ENCODE peak calls at places on chromosomes 6 and 20, in five cellular contexts. One of them, this sample, is unnamed.

GRCh38 chr6:139308936-139309603 is 17.3 kb upstream of the TXLNB start:
- DNase-seq in right lobe of liver: peak; percentile 54
- DNase-seq in activated B cell treated with CpG ODN at 0.5 μM for 24 hours: no peak
- DNase-seq in AG09319: no peak
- DNase-seq in prostate gland: no peak
- DNase-seq in this sample: no peak

GRCh38 chr20:36405255-36405654 is 99.1 kb downstream of the DLGAP4 start:
- DNase-seq in right lobe of liver: no peak
- DNase-seq in activated B cell treated with CpG ODN at 0.5 μM for 24 hours: no peak
- DNase-seq in AG09319: no peak
- DNase-seq in prostate gland: no peak
- DNase-seq in this sample: no peak

GRCh38 chr6:27545271-27546046 is 72.6 kb upstream of the ZNF184 start:
- DNase-seq in right lobe of liver: no peak
- DNase-seq in activated B cell treated with CpG ODN at 0.5 μM for 24 hours: no peak
- DNase-seq in AG09319: no peak
- DNase-seq in prostate gland: no peak
- DNase-seq in this sample: no peak

GRCh38 chr6:20211941-20212391 is 303 bp downstream of the MBOAT1 start:
- DNase-seq in right lobe of liver: peak; percentile 70
- DNase-seq in activated B cell treated with CpG ODN at 0.5 μM for 24 hours: peak; percentile 36
- DNase-seq in AG09319: no peak
- DNase-seq in prostate gland: peak; percentile 54
- DNase-seq in this sample: peak; percentile 72

GRCh38 chr6:4030672-4031071 is 48.3 kb downstream of the FAM217A start:
- DNase-seq in right lobe of liver: no peak
- DNase-seq in activated B cell treated with CpG ODN at 0.5 μM for 24 hours: no peak
- DNase-seq in AG09319: no peak
- DNase-seq in prostate gland: no peak
- DNase-seq in this sample: no peak

GRCh38 chr20:61387204-61387958 is 135.3 kb downstream of the CDH4 start:
- DNase-seq in right lobe of liver: no peak
- DNase-seq in activated B cell treated with CpG ODN at 0.5 μM for 24 hours: no peak
- DNase-seq in AG09319: peak; percentile 15
- DNase-seq in prostate gland: peak; percentile 39
- DNase-seq in this sample: no peak

GRCh38 chr20:35271904-35272303 is 6.0 kb downstream of the MMP24OS start:
- DNase-seq in right lobe of liver: no peak
- DNase-seq in activated B cell treated with CpG ODN at 0.5 μM for 24 hours: no peak
- DNase-seq in AG09319: no peak
- DNase-seq in prostate gland: no peak
- DNase-seq in this sample: no peak

GRCh38 chr20:20480689-20481088 is 112.8 kb downstream of the INSM1 start:
- DNase-seq in right lobe of liver: no peak
- DNase-seq in activated B cell treated with CpG ODN at 0.5 μM for 24 hours: no peak
- DNase-seq in AG09319: peak; percentile 56
- DNase-seq in prostate gland: no peak
- DNase-seq in this sample: no peak

GRCh38 chr6:53691667-53692133 is 26.1 kb upstream of the KLHL31 start:
- DNase-seq in right lobe of liver: no peak
- DNase-seq in activated B cell treated with CpG ODN at 0.5 μM for 24 hours: no peak
- DNase-seq in AG09319: no peak
- DNase-seq in prostate gland: no peak
- DNase-seq in this sample: no peak

GRCh38 chr20:57654363-57654997 is 34.3 kb upstream of the ZBP1 start:
- DNase-seq in right lobe of liver: peak; percentile 31
- DNase-seq in activated B cell treated with CpG ODN at 0.5 μM for 24 hours: peak; percentile 55
- DNase-seq in AG09319: peak; percentile 25
- DNase-seq in prostate gland: peak; percentile 55
- DNase-seq in this sample: peak; percentile 71

GRCh38 chr20:16007978-16008377 is 565.3 kb downstream of the KIF16B start:
- DNase-seq in right lobe of liver: no peak
- DNase-seq in activated B cell treated with CpG ODN at 0.5 μM for 24 hours: no peak
- DNase-seq in AG09319: no peak
- DNase-seq in prostate gland: no peak
- DNase-seq in this sample: no peak

GRCh38 chr6:14707971-14708465 is 537.9 kb upstream of the JARID2 start:
- DNase-seq in right lobe of liver: no peak
- DNase-seq in activated B cell treated with CpG ODN at 0.5 μM for 24 hours: no peak
- DNase-seq in AG09319: no peak
- DNase-seq in prostate gland: no peak
- DNase-seq in this sample: no peak

GRCh38 chr20:61660559-61660958 is 405.1 kb downstream of the TAF4 start:
- DNase-seq in right lobe of liver: no peak
- DNase-seq in activated B cell treated with CpG ODN at 0.5 μM for 24 hours: no peak
- DNase-seq in AG09319: no peak
- DNase-seq in prostate gland: no peak
- DNase-seq in this sample: no peak

GRCh38 chr6:54715990-54716389 is 130.6 kb upstream of the FAM83B start:
- DNase-seq in right lobe of liver: no peak
- DNase-seq in activated B cell treated with CpG ODN at 0.5 μM for 24 hours: no peak
- DNase-seq in AG09319: no peak
- DNase-seq in prostate gland: no peak
- DNase-seq in this sample: no peak

GRCh38 chr20:56941101-56941686 is 312.1 kb downstream of the TFAP2C start:
- DNase-seq in right lobe of liver: no peak
- DNase-seq in activated B cell treated with CpG ODN at 0.5 μM for 24 hours: no peak
- DNase-seq in AG09319: no peak
- DNase-seq in prostate gland: no peak
- DNase-seq in this sample: no peak

GRCh38 chr6:49336514-49337131 is 126.4 kb downstream of the MMUT start:
- DNase-seq in right lobe of liver: no peak
- DNase-seq in activated B cell treated with CpG ODN at 0.5 μM for 24 hours: no peak
- DNase-seq in AG09319: no peak
- DNase-seq in prostate gland: no peak
- DNase-seq in this sample: no peak

GRCh38 chr6:14453712-14454466 is 336.3 kb downstream of the CD83 start:
- DNase-seq in right lobe of liver: no peak
- DNase-seq in activated B cell treated with CpG ODN at 0.5 μM for 24 hours: no peak
- DNase-seq in AG09319: no peak
- DNase-seq in prostate gland: no peak
- DNase-seq in this sample: no peak

GRCh38 chr20:39785252-39785917 is 823.2 kb downstream of the DHX35 start:
- DNase-seq in right lobe of liver: no peak
- DNase-seq in activated B cell treated with CpG ODN at 0.5 μM for 24 hours: no peak
- DNase-seq in AG09319: no peak
- DNase-seq in prostate gland: no peak
- DNase-seq in this sample: no peak

GRCh38 chr6:131331146-131331545 is 195.9 kb downstream of the AKAP7 start:
- DNase-seq in right lobe of liver: no peak
- DNase-seq in activated B cell treated with CpG ODN at 0.5 μM for 24 hours: no peak
- DNase-seq in AG09319: no peak
- DNase-seq in prostate gland: no peak
- DNase-seq in this sample: no peak

GRCh38 chr6:11215773-11216172 is 16.7 kb downstream of the NEDD9 start:
- DNase-seq in right lobe of liver: no peak
- DNase-seq in activated B cell treated with CpG ODN at 0.5 μM for 24 hours: no peak
- DNase-seq in AG09319: no peak
- DNase-seq in prostate gland: peak; percentile 46
- DNase-seq in this sample: no peak

GRCh38 chr6:151914475-151914874 is 107.0 kb downstream of the ESR1 start:
- DNase-seq in right lobe of liver: no peak
- DNase-seq in activated B cell treated with CpG ODN at 0.5 μM for 24 hours: no peak
- DNase-seq in AG09319: no peak
- DNase-seq in prostate gland: no peak
- DNase-seq in this sample: no peak

GRCh38 chr6:93746892-93747291 is 327.5 kb upstream of the EPHA7 start:
- DNase-seq in right lobe of liver: no peak
- DNase-seq in activated B cell treated with CpG ODN at 0.5 μM for 24 hours: no peak
- DNase-seq in AG09319: no peak
- DNase-seq in prostate gland: no peak
- DNase-seq in this sample: no peak

GRCh38 chr20:44019638-44020335 is 105.1 kb downstream of the TOX2 start:
- DNase-seq in right lobe of liver: no peak
- DNase-seq in activated B cell treated with CpG ODN at 0.5 μM for 24 hours: no peak
- DNase-seq in AG09319: no peak
- DNase-seq in prostate gland: no peak
- DNase-seq in this sample: no peak

GRCh38 chr20:51634257-51634656 is 91.7 kb upstream of the NFATC2 start:
- DNase-seq in right lobe of liver: no peak
- DNase-seq in activated B cell treated with CpG ODN at 0.5 μM for 24 hours: no peak
- DNase-seq in AG09319: no peak
- DNase-seq in prostate gland: no peak
- DNase-seq in this sample: no peak

GRCh38 chr6:117404548-117404947 is 21.2 kb downstream of the ROS1 start:
- DNase-seq in right lobe of liver: no peak
- DNase-seq in activated B cell treated with CpG ODN at 0.5 μM for 24 hours: no peak
- DNase-seq in AG09319: no peak
- DNase-seq in prostate gland: no peak
- DNase-seq in this sample: no peak

GRCh38 chr6:142271476-142271875 is 30.3 kb upstream of the ADGRG6 start:
- DNase-seq in right lobe of liver: no peak
- DNase-seq in activated B cell treated with CpG ODN at 0.5 μM for 24 hours: no peak
- DNase-seq in AG09319: no peak
- DNase-seq in prostate gland: no peak
- DNase-seq in this sample: no peak

GRCh38 chr6:146546440-146546839 is 2.8 kb downstream of the RAB32 start:
- DNase-seq in right lobe of liver: no peak
- DNase-seq in activated B cell treated with CpG ODN at 0.5 μM for 24 hours: no peak
- DNase-seq in AG09319: peak; percentile 85
- DNase-seq in prostate gland: no peak
- DNase-seq in this sample: no peak

GRCh38 chr6:124607119-124607627 is 355.1 kb upstream of the RNF217 start:
- DNase-seq in right lobe of liver: no peak
- DNase-seq in activated B cell treated with CpG ODN at 0.5 μM for 24 hours: no peak
- DNase-seq in AG09319: no peak
- DNase-seq in prostate gland: no peak
- DNase-seq in this sample: no peak

GRCh38 chr6:38262041-38262440 is 377.7 kb downstream of the BTBD9 start:
- DNase-seq in right lobe of liver: no peak
- DNase-seq in activated B cell treated with CpG ODN at 0.5 μM for 24 hours: no peak
- DNase-seq in AG09319: peak; percentile 22
- DNase-seq in prostate gland: no peak
- DNase-seq in this sample: no peak

GRCh38 chr20:32742322-32743236 is 688 bp downstream of the COMMD7 start:
- DNase-seq in right lobe of liver: no peak
- DNase-seq in activated B cell treated with CpG ODN at 0.5 μM for 24 hours: peak; percentile 21
- DNase-seq in AG09319: no peak
- DNase-seq in prostate gland: no peak
- DNase-seq in this sample: no peak

GRCh38 chr6:150528648-150529285 is 70.9 kb upstream of the PLEKHG1 start:
- DNase-seq in right lobe of liver: peak; percentile 45
- DNase-seq in activated B cell treated with CpG ODN at 0.5 μM for 24 hours: no peak
- DNase-seq in AG09319: no peak
- DNase-seq in prostate gland: no peak
- DNase-seq in this sample: no peak

GRCh38 chr20:1900321-1900791 is 5.1 kb downstream of the SIRPA start:
- DNase-seq in right lobe of liver: no peak
- DNase-seq in activated B cell treated with CpG ODN at 0.5 μM for 24 hours: no peak
- DNase-seq in AG09319: peak; percentile 44
- DNase-seq in prostate gland: no peak
- DNase-seq in this sample: no peak

GRCh38 chr6:43077981-43078411 is 1.9 kb downstream of the PTK7 start:
- DNase-seq in right lobe of liver: no peak
- DNase-seq in activated B cell treated with CpG ODN at 0.5 μM for 24 hours: no peak
- DNase-seq in AG09319: no peak
- DNase-seq in prostate gland: no peak
- DNase-seq in this sample: no peak
- TF ChIP-seq CTCF in right lobe of liver: no peak
- TF ChIP-seq CTCF in activated B cell treated with CpG ODN at 0.5 μM for 24 hours: no peak
- TF ChIP-seq CTCF in AG09319: no peak
- TF ChIP-seq CTCF in prostate gland: no peak
- TF ChIP-seq CTCF in this sample: no peak

GRCh38 chr6:166627039-166627874 is at the start of gene RPS6KA2:
- DNase-seq in right lobe of liver: peak; percentile 100
- DNase-seq in activated B cell treated with CpG ODN at 0.5 μM for 24 hours: peak; percentile 100
- DNase-seq in AG09319: peak; percentile 99
- DNase-seq in prostate gland: peak; percentile 100
- DNase-seq in this sample: peak; percentile 100
- TF ChIP-seq CTCF in right lobe of liver: peak; percentile 19
- TF ChIP-seq CTCF in activated B cell treated with CpG ODN at 0.5 μM for 24 hours: no peak
- TF ChIP-seq CTCF in AG09319: no peak
- TF ChIP-seq CTCF in prostate gland: peak; percentile 20
- TF ChIP-seq CTCF in this sample: no peak

GRCh38 chr6:129755787-129756186 is 45.8 kb upstream of the ARHGAP18 start:
- DNase-seq in right lobe of liver: no peak
- DNase-seq in activated B cell treated with CpG ODN at 0.5 μM for 24 hours: no peak
- DNase-seq in AG09319: no peak
- DNase-seq in prostate gland: no peak
- DNase-seq in this sample: no peak
- TF ChIP-seq CTCF in right lobe of liver: no peak
- TF ChIP-seq CTCF in activated B cell treated with CpG ODN at 0.5 μM for 24 hours: no peak
- TF ChIP-seq CTCF in AG09319: no peak
- TF ChIP-seq CTCF in prostate gland: no peak
- TF ChIP-seq CTCF in this sample: no peak

GRCh38 chr6:105515054-105515453 is 112.2 kb upstream of the PREP start:
- DNase-seq in right lobe of liver: no peak
- DNase-seq in activated B cell treated with CpG ODN at 0.5 μM for 24 hours: no peak
- DNase-seq in AG09319: no peak
- DNase-seq in prostate gland: no peak
- DNase-seq in this sample: no peak

GRCh38 chr6:105522626-105523322 is 119.9 kb upstream of the PREP start:
- DNase-seq in right lobe of liver: no peak
- DNase-seq in activated B cell treated with CpG ODN at 0.5 μM for 24 hours: no peak
- DNase-seq in AG09319: no peak
- DNase-seq in prostate gland: no peak
- DNase-seq in this sample: no peak

GRCh38 chr6:105514306-105514705 is 111.4 kb upstream of the PREP start:
- DNase-seq in right lobe of liver: no peak
- DNase-seq in activated B cell treated with CpG ODN at 0.5 μM for 24 hours: no peak
- DNase-seq in AG09319: no peak
- DNase-seq in prostate gland: no peak
- DNase-seq in this sample: no peak

GRCh38 chr6:105519954-105520353 is 117.1 kb upstream of the PREP start:
- DNase-seq in right lobe of liver: no peak
- DNase-seq in activated B cell treated with CpG ODN at 0.5 μM for 24 hours: no peak
- DNase-seq in AG09319: no peak
- DNase-seq in prostate gland: no peak
- DNase-seq in this sample: no peak
- TF ChIP-seq CTCF in right lobe of liver: no peak
- TF ChIP-seq CTCF in activated B cell treated with CpG ODN at 0.5 μM for 24 hours: no peak
- TF ChIP-seq CTCF in AG09319: no peak
- TF ChIP-seq CTCF in prostate gland: no peak
- TF ChIP-seq CTCF in this sample: no peak

GRCh38 chr20:62860391-62860923 is 1.2 kb downstream of the TCFL5 start:
- DNase-seq in right lobe of liver: no peak
- DNase-seq in activated B cell treated with CpG ODN at 0.5 μM for 24 hours: no peak
- DNase-seq in AG09319: no peak
- DNase-seq in prostate gland: no peak
- DNase-seq in this sample: no peak
- TF ChIP-seq CTCF in right lobe of liver: no peak
- TF ChIP-seq CTCF in activated B cell treated with CpG ODN at 0.5 μM for 24 hours: no peak
- TF ChIP-seq CTCF in AG09319: peak; percentile 15
- TF ChIP-seq CTCF in prostate gland: no peak
- TF ChIP-seq CTCF in this sample: no peak

This sample was measured in type B pancreatic cell.